ENCODE peak calls at places on chromosomes 2 and 18, in six cellular contexts. R is fibroblast of lung; S is pancreas; L is CD8-positive, alpha-beta memory T cell; U is transverse colon; F is aorta. Y is an unnamed sample.

GRCh38 chr2:234555616-234556249 is 58.9 kb upstream of the ARL4C start:
- DNase-seq in R (peak; percentile 93), F (no peak), U (no peak), S (no peak), L (no peak), Y (no peak)

GRCh38 chr2:70443726-70444125 is 109.9 kb downstream of the TGFA start:
- DNase-seq in F (no peak), R (no peak), S (no peak), U (no peak), L (no peak), Y (no peak)

GRCh38 chr2:189234991-189235390 is 55.4 kb upstream of the COL5A2 start:
- DNase-seq in L (no peak), F (no peak), R (no peak), U (no peak), S (no peak), Y (no peak)

GRCh38 chr2:132384491-132385186 is 32.0 kb upstream of the GPR39 start:
- DNase-seq in U (no peak), F (no peak), L (no peak), S (no peak), R (peak; percentile 40), Y (no peak)

GRCh38 chr2:170354409-170354808 is 176.5 kb downstream of the MYO3B start:
- DNase-seq in R (no peak), U (no peak), S (no peak), L (no peak), F (no peak), Y (no peak)

GRCh38 chr2:108927936-108928659 is 60.9 kb downstream of the EDAR start:
- DNase-seq in R (peak; percentile 37), L (no peak), U (peak; percentile 55), S (peak; percentile 45), F (peak; percentile 54), Y (no peak)

GRCh38 chr2:207067476-207067875 is 98.3 kb downstream of the KLF7 start:
- DNase-seq in R (no peak), S (no peak), F (no peak), U (no peak), L (no peak), Y (no peak)

GRCh38 chr2:189836644-189837043 is 52.4 kb downstream of the PMS1 start:
- DNase-seq in R (peak; percentile 71), L (no peak), U (no peak), S (no peak), F (no peak), Y (no peak)

GRCh38 chr2:6667326-6667725 is 198.4 kb downstream of the CMPK2 start:
- DNase-seq in R (peak; percentile 62), F (no peak), L (no peak), S (no peak), U (no peak), Y (no peak)

GRCh38 chr2:183069174-183069573 is 9.4 kb upstream of the DUSP19 start:
- DNase-seq in L (no peak), S (no peak), U (no peak), R (no peak), F (no peak), Y (no peak)

GRCh38 chr2:72755647-72756423 is 70.0 kb downstream of the EXOC6B start:
- DNase-seq in R (peak; percentile 64), S (no peak), F (no peak), U (no peak), L (no peak), Y (no peak)

GRCh38 chr18:23631312-23631711 is 31.4 kb downstream of the ANKRD29 start:
- DNase-seq in L (no peak), S (no peak), R (no peak), U (no peak), F (no peak), Y (no peak)

GRCh38 chr18:23627325-23627724 is 35.4 kb downstream of the ANKRD29 start:
- DNase-seq in L (no peak), S (peak; percentile 27), F (no peak), U (peak; percentile 18), R (peak; percentile 87), Y (no peak)

GRCh38 chr18:23629444-23629946 is 33.2 kb downstream of the ANKRD29 start:
- DNase-seq in F (no peak), R (no peak), L (no peak), U (peak; percentile 27), S (no peak), Y (peak; percentile 89)

GRCh38 chr18:23626451-23627279 is 36.0 kb downstream of the ANKRD29 start:
- DNase-seq in L (no peak), R (peak; percentile 43), U (no peak), F (no peak), S (no peak), Y (no peak)

DNA sequence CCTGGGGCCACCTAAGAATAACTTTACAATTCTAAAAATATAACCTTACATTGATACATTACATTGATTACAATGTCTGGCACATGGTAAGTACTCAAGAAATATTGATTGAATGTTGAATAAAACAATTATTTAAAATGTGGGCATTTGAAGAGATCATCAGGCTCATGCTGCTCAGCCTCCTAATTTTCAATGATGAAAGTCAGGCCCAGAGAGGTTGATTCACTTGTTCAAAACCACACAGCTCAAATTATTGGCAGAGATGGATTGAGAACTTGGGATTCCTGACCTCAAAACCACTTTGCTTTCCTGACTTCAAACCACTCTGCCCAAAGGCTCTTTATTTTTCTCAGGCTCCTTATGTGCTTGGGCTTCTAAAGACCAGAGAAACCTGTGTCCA is 34.7 kb downstream of the ANKRD29 start:
- DNase-seq in R (peak; percentile 16), S (no peak), L (no peak), F (no peak), U (no peak), Y (no peak)
- H3K4me1 ChIP-seq in R (peaks cover 3% of the 10 kb centered on the region), S (peaks cover 8% of the 10 kb centered on the region), L (no peaks in the 10 kb centered on the region), F (no peaks in the 10 kb centered on the region), U (peaks cover 23% of the 10 kb centered on the region), Y (no peaks in the 10 kb centered on the region)

GRCh38 chr2:241891315-241891987 is 21.9 kb downstream of the RTP5 start:
- DNase-seq in R (no peak), U (no peak), F (peak; percentile 57), L (no peak), S (peak; percentile 65), Y (peak; percentile 55)

GRCh38 chr2:241891988-241892298 is 22.4 kb downstream of the RTP5 start:
- DNase-seq in U (no peak), S (no peak), F (no peak), L (no peak), R (no peak), Y (no peak)

GRCh38 chr2:241888641-241889040 is 19.1 kb downstream of the RTP5 start:
- DNase-seq in S (no peak), F (no peak), U (no peak), L (peak; percentile 26), R (no peak), Y (peak; percentile 33)

GRCh38 chr2:241892299-241893137 is 23.0 kb downstream of the RTP5 start:
- DNase-seq in F (peak; percentile 64), R (peak; percentile 33), L (no peak), S (no peak), U (no peak), Y (peak; percentile 67)

DNA sequence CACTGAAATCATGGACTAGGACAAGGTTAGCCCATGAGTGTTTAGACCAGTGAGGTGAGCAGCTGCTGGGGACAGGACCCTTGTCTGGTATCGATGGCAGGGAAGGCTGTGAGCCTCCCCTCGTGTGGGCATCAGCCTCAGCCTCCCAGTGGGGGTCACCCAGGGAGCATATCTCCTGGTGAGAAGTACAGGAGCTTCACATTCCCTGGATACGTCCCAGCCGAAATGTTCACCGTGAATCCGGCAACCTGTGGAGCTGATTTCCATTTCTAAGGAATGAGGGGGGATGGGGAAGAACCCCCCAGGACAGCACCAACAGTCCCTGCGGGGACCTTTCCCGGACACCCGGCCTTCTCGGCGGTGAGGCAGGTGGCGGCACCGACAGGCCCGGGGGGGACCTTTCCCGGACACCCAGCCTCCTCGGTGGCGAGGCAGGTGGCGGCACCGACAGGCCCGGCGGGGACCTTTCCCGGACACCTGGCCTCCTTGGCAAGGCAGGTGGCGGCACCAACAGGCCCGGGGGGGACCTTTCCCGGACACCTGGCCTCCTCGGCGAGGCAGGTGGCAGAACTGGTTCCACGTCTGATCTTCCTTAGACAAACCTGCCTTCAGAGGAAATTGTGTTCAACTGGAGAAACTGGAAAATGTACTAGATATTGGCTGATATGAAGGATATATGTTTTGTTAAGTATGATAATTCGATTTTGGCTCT is 21.2 kb downstream of the RTP5 start:
- DNase-seq in R (no peak), S (peak; percentile 68), L (peak; percentile 30), U (no peak), F (no peak), Y (no peak)
- H3K4me1 ChIP-seq in R (no peaks in the 10 kb centered on the region), S (peaks cover 48% of the 10 kb centered on the region), L (peaks cover 3% of the 10 kb centered on the region), U (no peaks in the 10 kb centered on the region), F (no peaks in the 10 kb centered on the region), Y (no peaks in the 10 kb centered on the region)

GRCh38 chr18:48475635-48476549 is 62.9 kb upstream of the CTIF start:
- DNase-seq in U (peak; percentile 35), R (peak; percentile 77), S (peak; percentile 72), F (no peak), L (no peak), Y (no peak)

GRCh38 chr18:48479531-48479930 is 59.3 kb upstream of the CTIF start:
- DNase-seq in L (no peak), U (no peak), R (no peak), S (no peak), F (no peak), Y (no peak)

GRCh38 chr18:48476550-48476917 is 62.3 kb upstream of the CTIF start:
- DNase-seq in F (no peak), S (no peak), L (no peak), U (no peak), R (no peak), Y (no peak)

GRCh38 chr18:48473816-48474215 is 64.6 kb upstream of the ZBTB7C start:
- DNase-seq in R (no peak), L (no peak), U (no peak), F (no peak), S (no peak), Y (no peak)

GRCh38 chr18:48477353-48477752 is 61.5 kb upstream of the CTIF start:
- DNase-seq in U (no peak), S (no peak), R (no peak), L (no peak), F (no peak), Y (no peak)
- H3K4me1 ChIP-seq in U (no peaks in the 10 kb centered on the region), S (peaks cover 3% of the 10 kb centered on the region), R (peaks cover 2% of the 10 kb centered on the region), L (no peaks in the 10 kb centered on the region), F (no peaks in the 10 kb centered on the region), Y (no peaks in the 10 kb centered on the region)

DNA sequence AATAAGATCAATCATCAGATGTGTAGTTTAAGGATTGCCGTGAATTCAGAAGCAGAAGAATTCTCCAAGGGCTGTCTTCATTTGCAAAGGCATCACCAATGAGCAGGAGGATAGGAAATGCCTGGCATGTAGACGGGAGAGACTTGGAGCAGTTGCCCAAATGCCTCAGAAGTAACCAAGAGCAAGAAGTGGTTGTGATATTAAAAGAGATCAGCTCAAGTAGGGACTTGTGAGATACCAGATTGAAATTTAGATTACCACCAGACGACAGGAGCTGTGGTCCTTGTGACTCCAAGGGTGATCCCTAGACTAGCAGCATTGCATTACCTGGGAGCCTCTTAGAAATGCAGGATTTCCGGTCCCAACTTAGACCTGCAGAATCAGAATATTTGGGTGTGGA is 228.6 kb upstream of the EPAS1 start:
- DNase-seq in F (no peak), U (no peak), L (no peak), S (no peak), R (peak; percentile 24), Y (no peak)
- H3K4me1 ChIP-seq in F (no peaks in the 10 kb centered on the region), U (peaks cover 10% of the 10 kb centered on the region), L (no peaks in the 10 kb centered on the region), S (no peaks in the 10 kb centered on the region), R (peaks cover 16% of the 10 kb centered on the region), Y (no peaks in the 10 kb centered on the region)